ENCODE peak calls at places on chromosome 17, in seven cellular contexts. One of them, this sample, is unnamed.

GRCh38 chr17:63854709-63855108 is 12.2 kb upstream of the SMARCD2 start:
- DNase-seq in K562: no peak
- DNase-seq in T47D: no peak
- DNase-seq in heart left ventricle: no peak
- DNase-seq in stimulated activated CD8-positive, alpha-beta memory T cell treated with anti-CD3 and anti-CD28 coated beads, Interleukin-7, amount 100 ng/mL, for 1 hour: no peak
- DNase-seq in astrocyte of the hippocampus: no peak
- DNase-seq in Calu3: no peak
- DNase-seq in this sample: no peak

GRCh38 chr17:82180776-82181528 is 31.7 kb downstream of the CCDC57 start:
- DNase-seq in Calu3: no peak
- DNase-seq in heart left ventricle: peak; percentile 52
- DNase-seq in astrocyte of the hippocampus: no peak
- DNase-seq in K562: no peak
- DNase-seq in stimulated activated CD8-positive, alpha-beta memory T cell treated with anti-CD3 and anti-CD28 coated beads, Interleukin-7, amount 100 ng/mL, for 1 hour: no peak
- DNase-seq in T47D: no peak
- DNase-seq in this sample: no peak

GRCh38 chr17:73359987-73360410 is 48.2 kb upstream of the CDC42EP4 start:
- DNase-seq in stimulated activated CD8-positive, alpha-beta memory T cell treated with anti-CD3 and anti-CD28 coated beads, Interleukin-7, amount 100 ng/mL, for 1 hour: no peak
- DNase-seq in T47D: peak; percentile 85
- DNase-seq in K562: no peak
- DNase-seq in Calu3: peak; percentile 76
- DNase-seq in heart left ventricle: no peak
- DNase-seq in astrocyte of the hippocampus: peak; percentile 33
- DNase-seq in this sample: no peak

GRCh38 chr17:56754523-56755208 is 79.1 kb downstream of the C17orf67 start:
- DNase-seq in stimulated activated CD8-positive, alpha-beta memory T cell treated with anti-CD3 and anti-CD28 coated beads, Interleukin-7, amount 100 ng/mL, for 1 hour: no peak
- DNase-seq in heart left ventricle: no peak
- DNase-seq in Calu3: no peak
- DNase-seq in astrocyte of the hippocampus: peak; percentile 42
- DNase-seq in T47D: peak; percentile 52
- DNase-seq in K562: no peak
- DNase-seq in this sample: no peak

GRCh38 chr17:36602030-36602737 is 801 bp downstream of the MRM1 start:
- DNase-seq in heart left ventricle: peak; percentile 59
- DNase-seq in T47D: peak; percentile 30
- DNase-seq in K562: no peak
- DNase-seq in astrocyte of the hippocampus: peak; percentile 49
- DNase-seq in stimulated activated CD8-positive, alpha-beta memory T cell treated with anti-CD3 and anti-CD28 coated beads, Interleukin-7, amount 100 ng/mL, for 1 hour: no peak
- DNase-seq in Calu3: peak; percentile 70
- DNase-seq in this sample: no peak

GRCh38 chr17:16415031-16415924 is at the start of gene TRPV2:
- DNase-seq in astrocyte of the hippocampus: no peak
- DNase-seq in K562: peak; percentile 71
- DNase-seq in heart left ventricle: peak; percentile 82
- DNase-seq in Calu3: no peak
- DNase-seq in stimulated activated CD8-positive, alpha-beta memory T cell treated with anti-CD3 and anti-CD28 coated beads, Interleukin-7, amount 100 ng/mL, for 1 hour: no peak
- DNase-seq in T47D: peak; percentile 27
- DNase-seq in this sample: peak; percentile 41

GRCh38 chr17:148757-149156 is 11.4 kb downstream of the SCGB1C2 start:
- DNase-seq in K562: no peak
- DNase-seq in stimulated activated CD8-positive, alpha-beta memory T cell treated with anti-CD3 and anti-CD28 coated beads, Interleukin-7, amount 100 ng/mL, for 1 hour: no peak
- DNase-seq in T47D: no peak
- DNase-seq in Calu3: no peak
- DNase-seq in heart left ventricle: peak; percentile 10
- DNase-seq in astrocyte of the hippocampus: no peak
- DNase-seq in this sample: no peak

GRCh38 chr17:62188713-62189112 is 123.6 kb upstream of the MED13 start:
- DNase-seq in stimulated activated CD8-positive, alpha-beta memory T cell treated with anti-CD3 and anti-CD28 coated beads, Interleukin-7, amount 100 ng/mL, for 1 hour: no peak
- DNase-seq in K562: peak; percentile 7
- DNase-seq in T47D: no peak
- DNase-seq in heart left ventricle: no peak
- DNase-seq in astrocyte of the hippocampus: no peak
- DNase-seq in Calu3: peak; percentile 61
- DNase-seq in this sample: no peak

GRCh38 chr17:29376667-29377268 is 13.4 kb upstream of the TAOK1 start:
- DNase-seq in T47D: no peak
- DNase-seq in astrocyte of the hippocampus: peak; percentile 92
- DNase-seq in K562: no peak
- DNase-seq in Calu3: no peak
- DNase-seq in stimulated activated CD8-positive, alpha-beta memory T cell treated with anti-CD3 and anti-CD28 coated beads, Interleukin-7, amount 100 ng/mL, for 1 hour: no peak
- DNase-seq in heart left ventricle: no peak
- DNase-seq in this sample: no peak

GRCh38 chr17:49327835-49328784 is 33.9 kb downstream of the ZNF652 start:
- DNase-seq in T47D: no peak
- DNase-seq in K562: peak; percentile 21
- DNase-seq in heart left ventricle: no peak
- DNase-seq in stimulated activated CD8-positive, alpha-beta memory T cell treated with anti-CD3 and anti-CD28 coated beads, Interleukin-7, amount 100 ng/mL, for 1 hour: no peak
- DNase-seq in astrocyte of the hippocampus: peak; percentile 77
- DNase-seq in Calu3: no peak
- DNase-seq in this sample: no peak

GRCh38 chr17:82400206-82400605 is 17.9 kb upstream of the HEXD start:
- DNase-seq in heart left ventricle: no peak
- DNase-seq in stimulated activated CD8-positive, alpha-beta memory T cell treated with anti-CD3 and anti-CD28 coated beads, Interleukin-7, amount 100 ng/mL, for 1 hour: no peak
- DNase-seq in T47D: no peak
- DNase-seq in astrocyte of the hippocampus: no peak
- DNase-seq in Calu3: no peak
- DNase-seq in K562: no peak
- DNase-seq in this sample: no peak

GRCh38 chr17:29107933-29108805 is 65.2 kb downstream of the PIPOX start:
- DNase-seq in T47D: no peak
- DNase-seq in stimulated activated CD8-positive, alpha-beta memory T cell treated with anti-CD3 and anti-CD28 coated beads, Interleukin-7, amount 100 ng/mL, for 1 hour: no peak
- DNase-seq in Calu3: peak; percentile 47
- DNase-seq in K562: no peak
- DNase-seq in astrocyte of the hippocampus: peak; percentile 44
- DNase-seq in heart left ventricle: no peak
- DNase-seq in this sample: no peak

GRCh38 chr17:32569171-32570080 is 82.6 kb downstream of the CDK5R1 start:
- DNase-seq in T47D: no peak
- DNase-seq in stimulated activated CD8-positive, alpha-beta memory T cell treated with anti-CD3 and anti-CD28 coated beads, Interleukin-7, amount 100 ng/mL, for 1 hour: no peak
- DNase-seq in K562: no peak
- DNase-seq in heart left ventricle: no peak
- DNase-seq in Calu3: no peak
- DNase-seq in astrocyte of the hippocampus: no peak
- DNase-seq in this sample: no peak

GRCh38 chr17:38981640-38982039 is 14.4 kb upstream of the FBXO47 start:
- DNase-seq in Calu3: no peak
- DNase-seq in stimulated activated CD8-positive, alpha-beta memory T cell treated with anti-CD3 and anti-CD28 coated beads, Interleukin-7, amount 100 ng/mL, for 1 hour: no peak
- DNase-seq in K562: no peak
- DNase-seq in heart left ventricle: no peak
- DNase-seq in astrocyte of the hippocampus: no peak
- DNase-seq in T47D: no peak
- DNase-seq in this sample: no peak

GRCh38 chr17:46194393-46195216 is 1.4 kb upstream of the KANSL1 start:
- DNase-seq in Calu3: peak; percentile 65
- DNase-seq in T47D: peak; percentile 56
- DNase-seq in K562: peak; percentile 54
- DNase-seq in astrocyte of the hippocampus: peak; percentile 62
- DNase-seq in heart left ventricle: no peak
- DNase-seq in stimulated activated CD8-positive, alpha-beta memory T cell treated with anti-CD3 and anti-CD28 coated beads, Interleukin-7, amount 100 ng/mL, for 1 hour: peak; percentile 29
- DNase-seq in this sample: peak; percentile 51

GRCh38 chr17:73281926-73282325 is 20.2 kb upstream of the CPSF4L start:
- DNase-seq in stimulated activated CD8-positive, alpha-beta memory T cell treated with anti-CD3 and anti-CD28 coated beads, Interleukin-7, amount 100 ng/mL, for 1 hour: no peak
- DNase-seq in T47D: no peak
- DNase-seq in astrocyte of the hippocampus: no peak
- DNase-seq in heart left ventricle: no peak
- DNase-seq in Calu3: no peak
- DNase-seq in K562: no peak
- DNase-seq in this sample: no peak

GRCh38 chr17:1940810-1941185 is 84.3 kb downstream of the RTN4RL1 start:
- DNase-seq in T47D: no peak
- DNase-seq in K562: no peak
- DNase-seq in Calu3: no peak
- DNase-seq in stimulated activated CD8-positive, alpha-beta memory T cell treated with anti-CD3 and anti-CD28 coated beads, Interleukin-7, amount 100 ng/mL, for 1 hour: no peak
- DNase-seq in heart left ventricle: no peak
- DNase-seq in astrocyte of the hippocampus: no peak
- DNase-seq in this sample: no peak

GRCh38 chr17:72763981-72764380 is 328.5 kb downstream of the SLC39A11 start:
- DNase-seq in K562: no peak
- DNase-seq in stimulated activated CD8-positive, alpha-beta memory T cell treated with anti-CD3 and anti-CD28 coated beads, Interleukin-7, amount 100 ng/mL, for 1 hour: no peak
- DNase-seq in heart left ventricle: no peak
- DNase-seq in astrocyte of the hippocampus: no peak
- DNase-seq in T47D: no peak
- DNase-seq in Calu3: no peak
- DNase-seq in this sample: no peak

GRCh38 chr17:77210331-77210730 is 69.6 kb downstream of the SEC14L1 start:
- DNase-seq in astrocyte of the hippocampus: no peak
- DNase-seq in T47D: no peak
- DNase-seq in heart left ventricle: no peak
- DNase-seq in K562: no peak
- DNase-seq in Calu3: no peak
- DNase-seq in stimulated activated CD8-positive, alpha-beta memory T cell treated with anti-CD3 and anti-CD28 coated beads, Interleukin-7, amount 100 ng/mL, for 1 hour: no peak
- DNase-seq in this sample: no peak

GRCh38 chr17:63832455-63832854 is 5.0 kb upstream of the FTSJ3 start:
- DNase-seq in heart left ventricle: no peak
- DNase-seq in Calu3: no peak
- DNase-seq in stimulated activated CD8-positive, alpha-beta memory T cell treated with anti-CD3 and anti-CD28 coated beads, Interleukin-7, amount 100 ng/mL, for 1 hour: no peak
- DNase-seq in astrocyte of the hippocampus: no peak
- DNase-seq in K562: no peak
- DNase-seq in T47D: no peak
- DNase-seq in this sample: no peak

GRCh38 chr17:73901661-73902415 is 257.6 kb upstream of the SDK2 start:
- DNase-seq in heart left ventricle: peak; percentile 75
- DNase-seq in T47D: peak; percentile 59
- DNase-seq in astrocyte of the hippocampus: peak; percentile 3
- DNase-seq in stimulated activated CD8-positive, alpha-beta memory T cell treated with anti-CD3 and anti-CD28 coated beads, Interleukin-7, amount 100 ng/mL, for 1 hour: no peak
- DNase-seq in K562: no peak
- DNase-seq in Calu3: peak; percentile 21
- DNase-seq in this sample: no peak

GRCh38 chr17:17122781-17123483 is 80.7 kb downstream of the MPRIP start:
- DNase-seq in stimulated activated CD8-positive, alpha-beta memory T cell treated with anti-CD3 and anti-CD28 coated beads, Interleukin-7, amount 100 ng/mL, for 1 hour: no peak
- DNase-seq in K562: no peak
- DNase-seq in heart left ventricle: no peak
- DNase-seq in T47D: no peak
- DNase-seq in Calu3: no peak
- DNase-seq in astrocyte of the hippocampus: peak; percentile 51
- DNase-seq in this sample: no peak

GRCh38 chr17:616407-616806 is 98.2 kb downstream of the VPS53 start:
- DNase-seq in Calu3: peak; percentile 4
- DNase-seq in K562: no peak
- DNase-seq in heart left ventricle: no peak
- DNase-seq in astrocyte of the hippocampus: no peak
- DNase-seq in stimulated activated CD8-positive, alpha-beta memory T cell treated with anti-CD3 and anti-CD28 coated beads, Interleukin-7, amount 100 ng/mL, for 1 hour: no peak
- DNase-seq in T47D: no peak
- DNase-seq in this sample: no peak

GRCh38 chr17:45906927-45907622 is 12.7 kb downstream of the MAPT start:
- DNase-seq in stimulated activated CD8-positive, alpha-beta memory T cell treated with anti-CD3 and anti-CD28 coated beads, Interleukin-7, amount 100 ng/mL, for 1 hour: no peak
- DNase-seq in T47D: no peak
- DNase-seq in K562: no peak
- DNase-seq in astrocyte of the hippocampus: no peak
- DNase-seq in heart left ventricle: no peak
- DNase-seq in Calu3: no peak
- DNase-seq in this sample: peak; percentile 23

GRCh38 chr17:66831383-66832220 is 3.3 kb upstream of the CACNG5 start:
- DNase-seq in stimulated activated CD8-positive, alpha-beta memory T cell treated with anti-CD3 and anti-CD28 coated beads, Interleukin-7, amount 100 ng/mL, for 1 hour: no peak
- DNase-seq in K562: no peak
- DNase-seq in Calu3: no peak
- DNase-seq in T47D: no peak
- DNase-seq in astrocyte of the hippocampus: no peak
- DNase-seq in heart left ventricle: no peak
- DNase-seq in this sample: no peak

GRCh38 chr17:7219812-7220592 is at the start of the genes ACADVL and DLG4:
- DNase-seq in Calu3: peak; percentile 84
- DNase-seq in T47D: peak; percentile 97
- DNase-seq in astrocyte of the hippocampus: peak; percentile 96
- DNase-seq in stimulated activated CD8-positive, alpha-beta memory T cell treated with anti-CD3 and anti-CD28 coated beads, Interleukin-7, amount 100 ng/mL, for 1 hour: peak; percentile 55
- DNase-seq in K562: peak; percentile 84
- DNase-seq in heart left ventricle: peak; percentile 94
- DNase-seq in this sample: peak; percentile 77

GRCh38 chr17:68684860-68685493 is 83.8 kb upstream of the FAM20A start:
- DNase-seq in astrocyte of the hippocampus: no peak
- DNase-seq in K562: no peak
- DNase-seq in heart left ventricle: no peak
- DNase-seq in stimulated activated CD8-positive, alpha-beta memory T cell treated with anti-CD3 and anti-CD28 coated beads, Interleukin-7, amount 100 ng/mL, for 1 hour: no peak
- DNase-seq in T47D: no peak
- DNase-seq in Calu3: no peak
- DNase-seq in this sample: no peak

GRCh38 chr17:80361495-80362220 is 53.3 kb upstream of the ENDOV start:
- DNase-seq in Calu3: peak; percentile 34
- DNase-seq in astrocyte of the hippocampus: peak; percentile 11
- DNase-seq in stimulated activated CD8-positive, alpha-beta memory T cell treated with anti-CD3 and anti-CD28 coated beads, Interleukin-7, amount 100 ng/mL, for 1 hour: no peak
- DNase-seq in K562: peak; percentile 40
- DNase-seq in heart left ventricle: no peak
- DNase-seq in T47D: peak; percentile 30
- DNase-seq in this sample: no peak

GRCh38 chr17:34633351-34633750 is 54.0 kb downstream of the TMEM132E start:
- DNase-seq in astrocyte of the hippocampus: no peak
- DNase-seq in K562: no peak
- DNase-seq in T47D: peak; percentile 25
- DNase-seq in Calu3: peak; percentile 47
- DNase-seq in stimulated activated CD8-positive, alpha-beta memory T cell treated with anti-CD3 and anti-CD28 coated beads, Interleukin-7, amount 100 ng/mL, for 1 hour: no peak
- DNase-seq in heart left ventricle: no peak
- DNase-seq in this sample: no peak

GRCh38 chr17:29146369-29146972 is 33.7 kb downstream of the MYO18A start:
- DNase-seq in astrocyte of the hippocampus: no peak
- DNase-seq in heart left ventricle: no peak
- DNase-seq in T47D: no peak
- DNase-seq in K562: peak; percentile 54
- DNase-seq in Calu3: no peak
- DNase-seq in stimulated activated CD8-positive, alpha-beta memory T cell treated with anti-CD3 and anti-CD28 coated beads, Interleukin-7, amount 100 ng/mL, for 1 hour: no peak
- DNase-seq in this sample: no peak

GRCh38 chr17:42387663-42388380 is 420 bp downstream of the STAT3 start:
- DNase-seq in Calu3: peak; percentile 52
- DNase-seq in stimulated activated CD8-positive, alpha-beta memory T cell treated with anti-CD3 and anti-CD28 coated beads, Interleukin-7, amount 100 ng/mL, for 1 hour: no peak
- DNase-seq in T47D: peak; percentile 69
- DNase-seq in astrocyte of the hippocampus: peak; percentile 43
- DNase-seq in K562: peak; percentile 41
- DNase-seq in heart left ventricle: peak; percentile 73
- DNase-seq in this sample: peak; percentile 36

GRCh38 chr17:48542956-48543853 is 1.7 kb downstream of the HOXB2 start:
- DNase-seq in T47D: peak; percentile 91
- DNase-seq in heart left ventricle: peak; percentile 73
- DNase-seq in Calu3: peak; percentile 74
- DNase-seq in astrocyte of the hippocampus: peak; percentile 82
- DNase-seq in K562: no peak
- DNase-seq in stimulated activated CD8-positive, alpha-beta memory T cell treated with anti-CD3 and anti-CD28 coated beads, Interleukin-7, amount 100 ng/mL, for 1 hour: no peak
- DNase-seq in this sample: peak; percentile 45

This sample was measured in stimulated activated naive CD4-positive, alpha-beta T cell treated with Interleukin-2 at 50 U/mL for 16 hours.